ENCODE peak calls at places on chromosome 1, in eight cellular contexts. One of them, this sample, is unnamed.

GRCh38 chr1:56912325-56912724 is 53.5 kb downstream of the C8B start:
- DNase-seq in omental fat pad: no peak
- DNase-seq in T-helper 9 cell: no peak
- DNase-seq in fibroblast of mammary gland: no peak
- DNase-seq in COLO829: no peak
- DNase-seq in stimulated activated CD8-positive, alpha-beta memory T cell treated with anti-CD3 and anti-CD28 coated beads, Interleukin-2, amount 100 ng/mL, for 48 hours: no peak
- DNase-seq in erythroblast: no peak
- DNase-seq in Ammon's horn: no peak
- DNase-seq in this sample: no peak

GRCh38 chr1:184408580-184408979 is 21.8 kb downstream of the C1orf21 start:
- DNase-seq in omental fat pad: no peak
- DNase-seq in T-helper 9 cell: no peak
- DNase-seq in fibroblast of mammary gland: no peak
- DNase-seq in COLO829: peak
- DNase-seq in stimulated activated CD8-positive, alpha-beta memory T cell treated with anti-CD3 and anti-CD28 coated beads, Interleukin-2, amount 100 ng/mL, for 48 hours: no peak
- DNase-seq in erythroblast: no peak
- DNase-seq in Ammon's horn: no peak
- DNase-seq in this sample: no peak

GRCh38 chr1:35369922-35370671 is 101.6 kb downstream of the ZMYM4 start:
- DNase-seq in omental fat pad: no peak
- DNase-seq in T-helper 9 cell: no peak
- DNase-seq in fibroblast of mammary gland: peak
- DNase-seq in COLO829: peak
- DNase-seq in stimulated activated CD8-positive, alpha-beta memory T cell treated with anti-CD3 and anti-CD28 coated beads, Interleukin-2, amount 100 ng/mL, for 48 hours: no peak
- DNase-seq in erythroblast: peak
- DNase-seq in Ammon's horn: peak
- DNase-seq in this sample: peak

GRCh38 chr1:205370780-205371179 is 14.1 kb upstream of the KLHDC8A start:
- DNase-seq in omental fat pad: no peak
- DNase-seq in T-helper 9 cell: no peak
- DNase-seq in fibroblast of mammary gland: no peak
- DNase-seq in COLO829: no peak
- DNase-seq in stimulated activated CD8-positive, alpha-beta memory T cell treated with anti-CD3 and anti-CD28 coated beads, Interleukin-2, amount 100 ng/mL, for 48 hours: no peak
- DNase-seq in erythroblast: no peak
- DNase-seq in Ammon's horn: no peak
- DNase-seq in this sample: no peak

GRCh38 chr1:180243517-180244221 is 13.6 kb downstream of the LHX4 start:
- DNase-seq in omental fat pad: no peak
- DNase-seq in T-helper 9 cell: no peak
- DNase-seq in fibroblast of mammary gland: no peak
- DNase-seq in COLO829: no peak
- DNase-seq in stimulated activated CD8-positive, alpha-beta memory T cell treated with anti-CD3 and anti-CD28 coated beads, Interleukin-2, amount 100 ng/mL, for 48 hours: no peak
- DNase-seq in erythroblast: no peak
- DNase-seq in Ammon's horn: no peak
- DNase-seq in this sample: no peak

GRCh38 chr1:6999826-7000225 is 214.6 kb downstream of the CAMTA1 start:
- DNase-seq in omental fat pad: no peak
- DNase-seq in T-helper 9 cell: no peak
- DNase-seq in fibroblast of mammary gland: no peak
- DNase-seq in COLO829: no peak
- DNase-seq in stimulated activated CD8-positive, alpha-beta memory T cell treated with anti-CD3 and anti-CD28 coated beads, Interleukin-2, amount 100 ng/mL, for 48 hours: no peak
- DNase-seq in erythroblast: no peak
- DNase-seq in Ammon's horn: no peak
- DNase-seq in this sample: no peak

GRCh38 chr1:76867342-76868130 is at the start of gene ST6GALNAC5:
- DNase-seq in omental fat pad: no peak
- DNase-seq in T-helper 9 cell: no peak
- DNase-seq in fibroblast of mammary gland: peak
- DNase-seq in COLO829: no peak
- DNase-seq in stimulated activated CD8-positive, alpha-beta memory T cell treated with anti-CD3 and anti-CD28 coated beads, Interleukin-2, amount 100 ng/mL, for 48 hours: no peak
- DNase-seq in erythroblast: no peak
- DNase-seq in Ammon's horn: peak
- DNase-seq in this sample: peak

GRCh38 chr1:82485591-82486369 is 685.0 kb downstream of the ADGRL2 start:
- DNase-seq in omental fat pad: no peak
- DNase-seq in T-helper 9 cell: no peak
- DNase-seq in fibroblast of mammary gland: peak
- DNase-seq in COLO829: no peak
- DNase-seq in stimulated activated CD8-positive, alpha-beta memory T cell treated with anti-CD3 and anti-CD28 coated beads, Interleukin-2, amount 100 ng/mL, for 48 hours: no peak
- DNase-seq in erythroblast: no peak
- DNase-seq in Ammon's horn: peak
- DNase-seq in this sample: no peak

GRCh38 chr1:11537854-11538591 is 59.1 kb downstream of the DISP3 start:
- DNase-seq in omental fat pad: no peak
- DNase-seq in T-helper 9 cell: no peak
- DNase-seq in fibroblast of mammary gland: no peak
- DNase-seq in COLO829: no peak
- DNase-seq in stimulated activated CD8-positive, alpha-beta memory T cell treated with anti-CD3 and anti-CD28 coated beads, Interleukin-2, amount 100 ng/mL, for 48 hours: no peak
- DNase-seq in erythroblast: no peak
- DNase-seq in Ammon's horn: no peak
- DNase-seq in this sample: no peak

This sample was measured in foreskin melanocyte.